ENCODE peak calls at places on chromosomes 12 and 14, in seven cellular contexts. One of them, this sample, is unnamed.

GRCh38 chr12:76922821-76923315 is 44.0 kb upstream of the CSRP2 start:
- DNase-seq in cardiac fibroblast: no peak
- DNase-seq in HuH-7: no peak
- DNase-seq in psoas muscle: no peak
- DNase-seq in NCI-H460: no peak
- DNase-seq in NCI-H1417: no peak
- DNase-seq in nephron progenitor cell: no peak
- DNase-seq in this sample: no peak

GRCh38 chr12:1360812-1361211 is 233.6 kb downstream of the FBXL14 start:
- DNase-seq in NCI-H1417: no peak
- DNase-seq in cardiac fibroblast: no peak
- DNase-seq in psoas muscle: no peak
- DNase-seq in HuH-7: no peak
- DNase-seq in NCI-H460: no peak
- DNase-seq in nephron progenitor cell: no peak
- DNase-seq in this sample: peak

GRCh38 chr14:105087308-105087962 is 22.2 kb upstream of the GPR132 start:
- DNase-seq in NCI-H460: no peak
- DNase-seq in nephron progenitor cell: peak
- DNase-seq in cardiac fibroblast: peak
- DNase-seq in psoas muscle: no peak
- DNase-seq in HuH-7: peak
- DNase-seq in NCI-H1417: peak
- DNase-seq in this sample: no peak

GRCh38 chr12:105467710-105468366 is 137.3 kb downstream of the C12orf75 start:
- DNase-seq in HuH-7: no peak
- DNase-seq in psoas muscle: no peak
- DNase-seq in cardiac fibroblast: no peak
- DNase-seq in NCI-H460: no peak
- DNase-seq in nephron progenitor cell: no peak
- DNase-seq in NCI-H1417: no peak
- DNase-seq in this sample: no peak

GRCh38 chr12:843609-844008 is 91.2 kb downstream of the WNK1 start:
- DNase-seq in HuH-7: no peak
- DNase-seq in nephron progenitor cell: no peak
- DNase-seq in psoas muscle: no peak
- DNase-seq in cardiac fibroblast: peak
- DNase-seq in NCI-H460: no peak
- DNase-seq in NCI-H1417: no peak
- DNase-seq in this sample: no peak

GRCh38 chr14:56205906-56206305 is 87.7 kb downstream of the PELI2 start:
- DNase-seq in NCI-H1417: no peak
- DNase-seq in HuH-7: no peak
- DNase-seq in NCI-H460: no peak
- DNase-seq in nephron progenitor cell: no peak
- DNase-seq in cardiac fibroblast: no peak
- DNase-seq in psoas muscle: no peak
- DNase-seq in this sample: no peak

GRCh38 chr14:75871181-75871880 is 110.5 kb downstream of the TGFB3 start:
- DNase-seq in NCI-H460: no peak
- DNase-seq in nephron progenitor cell: no peak
- DNase-seq in NCI-H1417: no peak
- DNase-seq in psoas muscle: no peak
- DNase-seq in HuH-7: peak
- DNase-seq in cardiac fibroblast: peak
- DNase-seq in this sample: peak

GRCh38 chr14:61515436-61516124 is 179.7 kb upstream of the HIF1A start:
- DNase-seq in cardiac fibroblast: no peak
- DNase-seq in NCI-H460: no peak
- DNase-seq in nephron progenitor cell: no peak
- DNase-seq in NCI-H1417: no peak
- DNase-seq in HuH-7: no peak
- DNase-seq in psoas muscle: no peak
- DNase-seq in this sample: no peak

GRCh38 chr14:29846339-29847129 is 81.1 kb downstream of the PRKD1 start:
- DNase-seq in HuH-7: no peak
- DNase-seq in nephron progenitor cell: no peak
- DNase-seq in NCI-H1417: no peak
- DNase-seq in psoas muscle: no peak
- DNase-seq in NCI-H460: no peak
- DNase-seq in cardiac fibroblast: no peak
- DNase-seq in this sample: no peak

GRCh38 chr12:14416658-14417057 is 51.2 kb downstream of the ATF7IP start:
- DNase-seq in HuH-7: no peak
- DNase-seq in NCI-H460: no peak
- DNase-seq in psoas muscle: no peak
- DNase-seq in nephron progenitor cell: no peak
- DNase-seq in cardiac fibroblast: peak
- DNase-seq in NCI-H1417: peak
- DNase-seq in this sample: peak

GRCh38 chr14:30373053-30373849 is 185.7 kb upstream of the G2E3 start:
- DNase-seq in psoas muscle: no peak
- DNase-seq in cardiac fibroblast: no peak
- DNase-seq in nephron progenitor cell: no peak
- DNase-seq in HuH-7: no peak
- DNase-seq in NCI-H1417: no peak
- DNase-seq in NCI-H460: no peak
- DNase-seq in this sample: no peak

GRCh38 chr12:64473176-64473575 is 21.3 kb downstream of the TBK1 start:
- DNase-seq in HuH-7: no peak
- DNase-seq in NCI-H1417: no peak
- DNase-seq in psoas muscle: no peak
- DNase-seq in nephron progenitor cell: no peak
- DNase-seq in NCI-H460: no peak
- DNase-seq in cardiac fibroblast: no peak
- DNase-seq in this sample: peak

GRCh38 chr14:95533391-95533821 is 1.4 kb upstream of the GLRX5 start:
- DNase-seq in nephron progenitor cell: no peak
- DNase-seq in psoas muscle: no peak
- DNase-seq in NCI-H1417: peak
- DNase-seq in NCI-H460: no peak
- DNase-seq in cardiac fibroblast: peak
- DNase-seq in HuH-7: no peak
- DNase-seq in this sample: peak

GRCh38 chr12:106425061-106425706 is 67.6 kb downstream of the POLR3B start:
- DNase-seq in nephron progenitor cell: no peak
- DNase-seq in cardiac fibroblast: no peak
- DNase-seq in psoas muscle: no peak
- DNase-seq in NCI-H1417: no peak
- DNase-seq in NCI-H460: no peak
- DNase-seq in HuH-7: no peak
- DNase-seq in this sample: no peak

GRCh38 chr14:104505085-104506074 is 74.2 kb upstream of the C14orf180 start:
- DNase-seq in NCI-H1417: no peak
- DNase-seq in HuH-7: no peak
- DNase-seq in cardiac fibroblast: no peak
- DNase-seq in nephron progenitor cell: no peak
- DNase-seq in psoas muscle: no peak
- DNase-seq in NCI-H460: no peak
- DNase-seq in this sample: no peak

GRCh38 chr12:52254965-52255751 is 19.3 kb upstream of the KRT86 start:
- DNase-seq in NCI-H1417: no peak
- DNase-seq in cardiac fibroblast: no peak
- DNase-seq in psoas muscle: no peak
- DNase-seq in nephron progenitor cell: no peak
- DNase-seq in NCI-H460: no peak
- DNase-seq in HuH-7: no peak
- DNase-seq in this sample: no peak

GRCh38 chr12:105831372-105831771 is 307.4 kb downstream of the NUAK1 start:
- DNase-seq in NCI-H1417: no peak
- DNase-seq in NCI-H460: no peak
- DNase-seq in nephron progenitor cell: no peak
- DNase-seq in psoas muscle: no peak
- DNase-seq in cardiac fibroblast: no peak
- DNase-seq in HuH-7: peak
- DNase-seq in this sample: no peak

GRCh38 chr14:59398841-59399240 is 66.3 kb downstream of the GPR135 start:
- DNase-seq in NCI-H1417: no peak
- DNase-seq in cardiac fibroblast: no peak
- DNase-seq in nephron progenitor cell: no peak
- DNase-seq in HuH-7: no peak
- DNase-seq in NCI-H460: no peak
- DNase-seq in psoas muscle: no peak
- DNase-seq in this sample: no peak

GRCh38 chr12:88420460-88420859 is 159.8 kb downstream of the KITLG start:
- DNase-seq in psoas muscle: no peak
- DNase-seq in NCI-H460: no peak
- DNase-seq in HuH-7: no peak
- DNase-seq in nephron progenitor cell: no peak
- DNase-seq in cardiac fibroblast: peak
- DNase-seq in NCI-H1417: no peak
- DNase-seq in this sample: no peak

GRCh38 chr12:51592034-51592705 is 1.1 kb downstream of the SCN8A start:
- DNase-seq in nephron progenitor cell: peak
- DNase-seq in HuH-7: no peak
- DNase-seq in cardiac fibroblast: no peak
- DNase-seq in NCI-H460: no peak
- DNase-seq in psoas muscle: no peak
- DNase-seq in NCI-H1417: peak
- DNase-seq in this sample: no peak

GRCh38 chr14:92316116-92316515 is 6.8 kb upstream of the SLC24A4 start:
- DNase-seq in NCI-H460: no peak
- DNase-seq in cardiac fibroblast: no peak
- DNase-seq in HuH-7: no peak
- DNase-seq in NCI-H1417: no peak
- DNase-seq in psoas muscle: peak
- DNase-seq in nephron progenitor cell: no peak
- DNase-seq in this sample: no peak

GRCh38 chr14:102280376-102280962 is 24.5 kb downstream of the MOK start:
- DNase-seq in NCI-H1417: no peak
- DNase-seq in HuH-7: no peak
- DNase-seq in nephron progenitor cell: no peak
- DNase-seq in NCI-H460: peak
- DNase-seq in cardiac fibroblast: peak
- DNase-seq in psoas muscle: no peak
- DNase-seq in this sample: no peak

GRCh38 chr12:103807561-103808238 is 33.3 kb downstream of the NT5DC3 start:
- DNase-seq in HuH-7: no peak
- DNase-seq in NCI-H460: no peak
- DNase-seq in nephron progenitor cell: no peak
- DNase-seq in cardiac fibroblast: no peak
- DNase-seq in psoas muscle: no peak
- DNase-seq in NCI-H1417: no peak
- DNase-seq in this sample: no peak

GRCh38 chr12:58804749-58805148 is 115.6 kb downstream of the LRIG3 start:
- DNase-seq in psoas muscle: no peak
- DNase-seq in cardiac fibroblast: no peak
- DNase-seq in nephron progenitor cell: no peak
- DNase-seq in NCI-H1417: no peak
- DNase-seq in HuH-7: no peak
- DNase-seq in NCI-H460: no peak
- DNase-seq in this sample: peak

GRCh38 chr14:60757617-60758016 is 23.1 kb downstream of the MNAT1 start:
- DNase-seq in cardiac fibroblast: peak
- DNase-seq in nephron progenitor cell: no peak
- DNase-seq in HuH-7: no peak
- DNase-seq in psoas muscle: no peak
- DNase-seq in NCI-H1417: no peak
- DNase-seq in NCI-H460: no peak
- DNase-seq in this sample: no peak

GRCh38 chr12:106417926-106418910 is 60.7 kb downstream of the POLR3B start:
- DNase-seq in NCI-H1417: no peak
- DNase-seq in psoas muscle: no peak
- DNase-seq in nephron progenitor cell: no peak
- DNase-seq in cardiac fibroblast: peak
- DNase-seq in HuH-7: no peak
- DNase-seq in NCI-H460: peak
- DNase-seq in this sample: peak

GRCh38 chr12:46839232-46839631 is 13.4 kb upstream of the SLC38A4 start:
- DNase-seq in HuH-7: no peak
- DNase-seq in cardiac fibroblast: no peak
- DNase-seq in NCI-H460: no peak
- DNase-seq in psoas muscle: no peak
- DNase-seq in NCI-H1417: no peak
- DNase-seq in nephron progenitor cell: no peak
- DNase-seq in this sample: no peak

This sample was measured in SJCRH30.